ENCODE peak calls at places on chromosomes 5 and 9, in nine cellular contexts. A is mesenchymal stem cell; N is HAP-1; G is CD4-positive, CD25-positive, alpha-beta regulatory T cell; X is GM06990; I is IMR-90; R is WERI-Rb-1; Z is endodermal cell; T is AG04450. H is an unnamed sample. For H3K27me3, the result is how much of the 10 kb centered on the place peaks cover.

GRCh38 chr9:75071530-75072122 is 16.3 kb downstream of the NMRK1 start:
- DNase-seq in G (peak), N (no peak), Z (peak), X (peak), I (no peak), A (no peak), T (no peak), R (peak), H (peak)

GRCh38 chr5:132420706-132421272 is 51.3 kb downstream of the SLC22A5 start:
- DNase-seq in A (no peak), G (peak), I (no peak), R (no peak), Z (no peak), N (no peak), T (no peak), X (peak), H (peak)

GRCh38 chr9:4375424-4376195 is 75.7 kb upstream of the GLIS3 start:
- DNase-seq in I (peak), R (no peak), T (peak), A (peak), Z (no peak), X (no peak), N (no peak), G (peak), H (no peak)

GRCh38 chr5:158431369-158432029 is 572.6 kb upstream of the CLINT1 start:
- DNase-seq in R (no peak), Z (no peak), N (no peak), G (no peak), X (no peak), I (no peak), A (peak), T (no peak), H (no peak)

GRCh38 chr9:124873664-124874063 is 11.7 kb downstream of the ARPC5L start:
- DNase-seq in T (no peak), X (no peak), Z (no peak), N (no peak), A (no peak), I (no peak), G (no peak), R (no peak), H (no peak)

GRCh38 chr9:99389087-99390033 is 167.3 kb downstream of the SEC61B start:
- DNase-seq in X (no peak), I (peak), Z (no peak), A (no peak), R (no peak), T (no peak), N (no peak), G (no peak), H (no peak)

GRCh38 chr9:30382271-30382670 is 2002.2 kb upstream of the ACO1 start:
- DNase-seq in Z (no peak), N (no peak), R (no peak), I (no peak), T (no peak), X (no peak), A (no peak), G (no peak), H (no peak)

GRCh38 chr9:108580021-108580439 is 275.8 kb downstream of the ACTL7B start:
- DNase-seq in I (no peak), T (no peak), X (no peak), A (no peak), G (no peak), R (no peak), N (no peak), Z (no peak), H (no peak)

GRCh38 chr9:116471093-116471906 is 215.8 kb upstream of the TRIM32 start:
- DNase-seq in Z (peak), I (peak), A (peak), N (peak), T (no peak), G (no peak), R (no peak), X (no peak), H (peak)

GRCh38 chr9:93096811-93097382 is 880 bp downstream of the CARD19 start:
- DNase-seq in T (no peak), Z (no peak), G (no peak), A (peak), I (no peak), N (no peak), X (no peak), R (no peak), H (no peak)

GRCh38 chr9:133855802-133856592 is 117.8 kb upstream of the SARDH start:
- DNase-seq in I (peak), Z (no peak), N (no peak), X (no peak), R (no peak), A (peak), T (no peak), G (no peak), H (peak)

GRCh38 chr9:135815433-135816178 is 91.7 kb downstream of the CAMSAP1 start:
- DNase-seq in T (no peak), I (no peak), R (no peak), Z (peak), G (no peak), N (no peak), A (no peak), X (no peak), H (no peak)

GRCh38 chr5:61416410-61416809 is 84.4 kb downstream of the ZSWIM6 start:
- DNase-seq in X (no peak), A (no peak), T (no peak), G (no peak), N (no peak), Z (peak), R (no peak), I (no peak), H (no peak)

GRCh38 chr5:61414806-61415205 is 82.7 kb downstream of the ZSWIM6 start:
- DNase-seq in X (no peak), I (no peak), G (no peak), N (no peak), Z (no peak), A (no peak), R (no peak), T (no peak), H (no peak)

GRCh38 chr9:33374190-33374589 is 28.2 kb downstream of the AQP7 start:
- DNase-seq in R (no peak), I (no peak), G (no peak), A (no peak), Z (no peak), N (no peak), X (no peak), T (no peak), H (no peak)

GRCh38 chr9:129629251-129629650 is 3.3 kb downstream of the NTMT1 start:
- DNase-seq in N (no peak), Z (no peak), R (no peak), G (no peak), X (no peak), T (no peak), I (no peak), A (no peak), H (no peak)

GRCh38 chr9:21680590-21680989 is 121.8 kb upstream of the MTAP start:
- DNase-seq in N (no peak), Z (no peak), T (no peak), I (no peak), X (no peak), A (no peak), R (no peak), G (no peak), H (no peak)

GRCh38 chr9:97525451-97525850 is 24.0 kb downstream of the TMOD1 start:
- DNase-seq in T (no peak), A (peak), N (no peak), Z (no peak), I (peak), R (no peak), X (no peak), G (no peak), H (no peak)

GRCh38 chr5:68292316-68292715 is 76.8 kb downstream of the PIK3R1 start:
- DNase-seq in I (peak), A (no peak), T (no peak), G (no peak), N (no peak), Z (no peak), R (no peak), X (no peak), H (no peak)

GRCh38 chr5:36740259-36740898 is 134.0 kb downstream of the SLC1A3 start:
- DNase-seq in A (no peak), N (no peak), Z (no peak), T (no peak), X (no peak), G (no peak), I (peak), R (no peak), H (no peak)

GRCh38 chr5:175663191-175664184 is 5.6 kb downstream of the HRH2 start:
- DNase-seq in X (no peak), I (no peak), G (no peak), R (no peak), T (no peak), N (no peak), A (no peak), Z (no peak), H (no peak)

GRCh38 chr9:87640385-87640795 is 85.5 kb upstream of the CTSL start:
- DNase-seq in G (no peak), R (no peak), Z (no peak), N (no peak), I (peak), X (no peak), T (no peak), A (no peak), H (no peak)

GRCh38 chr5:177605078-177605477 is 5.1 kb downstream of the B4GALT7 start:
- DNase-seq in I (no peak), A (no peak), N (no peak), Z (no peak), R (no peak), T (no peak), G (no peak), X (no peak), H (no peak)

GRCh38 chr9:111945216-111945615 is 48.6 kb downstream of the UGCG start:
- DNase-seq in N (no peak), I (peak), T (no peak), R (no peak), G (peak), A (peak), X (no peak), Z (no peak), H (no peak)

GRCh38 chr5:170826117-170826516 is 35.7 kb upstream of the RANBP17 start:
- DNase-seq in G (no peak), A (no peak), R (no peak), X (no peak), Z (no peak), I (no peak), T (no peak), N (no peak), H (no peak)

GRCh38 chr9:80285325-80285724 is 713.6 kb downstream of the TLE4 start:
- DNase-seq in I (peak), R (peak), G (no peak), T (no peak), Z (peak), X (no peak), A (peak), N (no peak), H (no peak)

GRCh38 chr9:128316421-128316820 is 5.8 kb downstream of the TRUB2 start:
- DNase-seq in X (no peak), Z (no peak), A (no peak), T (no peak), I (no peak), N (no peak), G (no peak), R (no peak), H (no peak)

GRCh38 chr5:749101-749670 is 35.3 kb downstream of the ZDHHC11B start:
- DNase-seq in T (no peak), R (no peak), Z (no peak), N (no peak), A (no peak), X (no peak), I (no peak), G (no peak), H (no peak)

GRCh38 chr5:150789943-150790611 is 11.5 kb downstream of the SMIM3 start:
- DNase-seq in N (peak), Z (peak), R (peak), I (peak), G (peak), X (peak), A (peak), T (peak), H (peak)

GRCh38 chr5:9408964-9409363 is 136.9 kb downstream of the SEMA5A start:
- DNase-seq in N (no peak), Z (no peak), X (no peak), R (no peak), A (no peak), T (no peak), G (no peak), I (no peak), H (no peak)

GRCh38 chr9:34085581-34086500 is 37.2 kb upstream of the UBAP2 start:
- DNase-seq in G (peak), N (no peak), A (no peak), I (peak), R (no peak), Z (no peak), T (no peak), X (no peak), H (no peak)

GRCh38 chr5:157026789-157027424 is 32.0 kb downstream of the HAVCR1 start:
- DNase-seq in G (peak), Z (peak), R (peak), I (no peak), T (no peak), N (no peak), X (no peak), A (no peak), H (no peak)

DNA sequence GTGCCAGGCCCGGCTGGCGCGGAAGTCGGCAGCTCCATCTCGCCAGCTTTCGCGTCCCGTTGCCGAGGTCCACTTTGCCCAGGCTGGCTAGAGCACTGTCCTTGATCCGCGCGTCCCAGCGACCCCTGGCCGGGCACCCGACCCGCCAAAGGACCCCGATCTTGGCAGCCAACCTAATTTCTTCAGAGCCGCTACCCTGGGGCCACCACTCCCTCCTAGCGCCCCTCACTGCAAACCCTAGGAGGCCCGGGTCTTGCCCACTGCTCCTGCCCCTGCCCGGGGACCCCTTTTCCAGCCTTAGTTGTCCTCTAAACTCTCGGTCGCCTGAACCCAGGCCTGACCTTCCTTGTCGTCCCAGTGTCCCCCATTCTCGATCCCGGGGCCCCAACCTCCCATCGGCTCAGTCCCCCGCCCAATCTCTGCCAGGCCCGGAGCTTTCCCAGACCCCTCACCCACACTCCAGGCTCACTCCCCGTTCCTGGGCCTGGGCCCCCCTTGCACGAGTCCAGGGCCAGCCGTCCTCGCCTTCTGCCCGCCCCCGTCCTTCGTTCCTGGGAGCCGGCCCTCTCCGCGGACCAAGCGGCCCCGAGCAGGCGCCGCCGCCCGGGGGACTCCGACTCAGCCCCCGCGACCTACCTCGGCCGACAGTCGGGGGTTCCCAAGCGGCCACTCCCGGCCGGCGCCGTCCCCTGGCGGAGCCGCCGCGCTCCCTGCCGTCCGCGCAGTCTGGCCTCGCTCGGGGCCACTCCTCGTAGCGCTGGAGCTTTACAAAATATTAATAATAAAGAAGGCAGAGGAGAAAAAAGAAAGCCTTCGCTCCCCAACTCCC is 701 bp upstream of the LMX1B start:
- DNase-seq in T (no peak), I (no peak), X (no peak), Z (peak), R (no peak), G (no peak), A (no peak), N (peak), H (no peak)
- H3K27me3 ChIP-seq in T (half or more), I (half or more), X (under half), Z (half or more), R (half or more), G (under half), A (half or more), N (under half), H (under half)

DNA sequence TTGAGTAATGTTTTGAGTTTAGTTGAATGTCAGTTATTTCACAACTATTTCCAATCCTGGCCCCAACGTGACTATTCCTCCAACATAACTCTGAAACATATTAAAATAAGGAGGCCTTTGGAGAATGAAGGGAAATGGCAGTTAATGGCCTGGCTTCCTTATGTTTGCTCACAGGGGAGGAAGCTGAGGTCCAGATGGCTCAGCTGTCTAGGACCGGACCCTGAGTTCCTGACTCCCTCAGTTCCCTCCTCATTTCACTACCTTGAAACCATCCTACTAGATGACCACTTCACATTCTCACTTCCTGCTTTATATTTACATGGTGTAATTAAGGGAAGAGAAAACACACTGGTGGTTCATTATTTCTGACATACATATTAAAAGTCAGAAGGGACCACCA is 6.6 kb downstream of the OTULINL start:
- DNase-seq in I (no peak), N (no peak), Z (no peak), R (no peak), A (no peak), G (no peak), T (no peak), X (no peak), H (no peak)
- H3K27me3 ChIP-seq in I (under half), N (under half), Z (under half), R (under half), A (under half), G (under half), T (under half), X (under half), H (under half)

DNA sequence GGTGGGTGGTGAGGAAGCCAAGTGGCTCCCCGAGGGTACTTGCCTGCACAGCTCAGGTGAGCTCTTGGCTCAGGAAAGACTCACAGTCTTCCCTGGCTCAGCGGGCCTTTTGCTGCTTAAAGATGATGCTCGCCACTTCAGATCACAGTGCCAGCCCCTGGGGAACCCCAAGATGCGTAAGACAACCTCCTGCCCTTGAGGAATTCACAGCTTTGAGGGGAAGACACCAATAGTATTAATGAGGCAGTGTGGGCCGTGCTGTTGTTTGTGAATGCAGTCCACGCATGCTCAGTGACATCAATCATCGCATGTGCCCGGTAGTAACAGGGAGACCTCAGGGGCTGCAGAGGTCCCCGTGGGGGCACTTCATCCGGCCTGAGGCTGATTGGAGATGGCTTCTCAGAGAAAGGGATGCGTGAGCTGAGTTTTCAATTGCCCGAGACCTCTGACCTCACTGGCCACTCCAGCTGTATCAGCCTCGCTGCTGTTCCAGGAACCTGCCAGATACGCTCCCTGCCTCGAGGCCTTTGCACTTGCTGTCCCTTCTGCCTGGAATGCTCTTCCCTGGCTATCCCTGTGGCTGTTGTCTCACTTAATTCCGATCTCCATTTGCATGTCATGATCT is 36.9 kb downstream of the ERGIC1 start:
- DNase-seq in G (no peak), R (no peak), N (no peak), T (no peak), Z (no peak), A (peak), X (no peak), I (no peak), H (no peak)
- H3K27me3 ChIP-seq in G (under half), R (under half), N (under half), T (under half), Z (under half), A (under half), X (under half), I (under half), H (under half)

DNA sequence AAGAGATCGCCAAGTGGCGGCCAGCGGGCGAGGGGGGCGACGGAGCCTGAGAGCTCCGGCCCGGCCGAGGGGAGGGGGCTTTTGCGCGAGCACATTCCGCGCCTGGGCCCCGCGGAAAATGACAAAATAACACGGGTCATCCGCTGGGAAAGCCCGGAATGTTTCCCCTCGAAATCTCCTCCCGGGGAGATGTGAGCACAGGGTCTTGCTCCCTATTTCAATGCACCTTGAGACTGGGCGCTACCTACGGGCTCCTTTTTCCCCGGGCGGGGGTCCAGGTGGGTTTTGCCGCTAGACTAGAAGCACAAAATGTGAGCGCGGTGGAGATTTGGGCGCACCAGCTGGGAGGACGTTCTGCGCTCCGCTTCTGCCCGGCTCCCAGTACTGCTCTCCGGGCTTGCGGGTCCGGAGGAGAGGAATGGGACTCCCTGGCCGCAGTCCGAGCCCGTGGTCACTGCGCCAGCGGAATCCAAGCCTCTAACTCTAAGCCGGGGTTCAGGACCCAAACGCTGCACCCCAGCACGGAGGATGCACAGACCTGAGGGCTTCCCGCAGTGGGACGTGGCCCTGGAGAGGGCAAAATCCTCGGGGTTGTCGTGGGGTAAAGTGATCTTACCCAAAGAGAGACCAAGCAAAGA is 2.8 kb upstream of the PRDM12 start:
- DNase-seq in T (no peak), I (no peak), Z (peak), A (peak), N (no peak), X (no peak), R (no peak), G (no peak), H (no peak)
- H3K27me3 ChIP-seq in T (half or more), I (half or more), Z (half or more), A (half or more), N (half or more), X (under half), R (half or more), G (under half), H (under half)

DNA sequence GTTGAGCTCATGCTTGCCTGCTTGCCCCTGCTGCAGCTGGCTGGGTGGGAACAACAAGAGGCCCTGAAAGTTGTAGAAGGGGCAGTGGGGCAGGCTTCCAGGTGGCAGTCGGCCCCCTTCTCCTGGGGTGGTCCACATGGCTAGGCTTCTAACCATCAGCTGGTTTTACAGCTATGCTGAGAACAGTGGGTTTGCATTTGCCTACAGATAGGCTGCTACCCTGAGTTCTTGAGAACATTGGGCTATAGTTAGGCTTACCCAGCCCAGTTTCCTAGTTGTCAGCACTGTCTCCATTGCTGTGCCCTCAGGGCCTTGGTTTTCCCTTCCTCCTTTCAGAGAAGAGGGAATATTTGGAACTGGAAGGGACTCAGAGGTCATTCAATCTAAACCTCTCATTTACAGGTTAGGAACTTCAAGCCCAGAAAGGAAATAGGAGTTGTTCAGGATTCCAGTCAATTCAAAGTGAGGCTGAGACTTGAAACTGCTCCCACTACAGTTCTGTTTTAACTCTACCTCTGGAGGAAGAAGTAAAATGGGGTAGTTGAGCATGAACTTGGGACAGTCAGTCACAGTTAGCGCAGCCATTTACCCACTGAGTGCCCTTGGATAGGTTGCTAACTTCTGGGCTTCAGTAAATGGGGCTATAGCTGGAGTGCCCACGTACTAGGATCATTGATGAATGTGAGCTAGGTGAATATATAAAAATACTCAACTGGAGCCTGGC is 11.5 kb downstream of the LARP1 start:
- DNase-seq in N (no peak), Z (no peak), I (no peak), A (no peak), G (no peak), T (no peak), R (no peak), X (no peak), H (no peak)
- H3K27me3 ChIP-seq in N (under half), Z (under half), I (under half), A (under half), G (under half), T (under half), R (under half), X (under half), H (under half)

H was measured in lung.